ENCODE peak calls at places on chromosomes 12 and 14, in five cellular contexts. One of them, this sample, is unnamed.

GRCh38 chr14:89544636-89545301 is 127.7 kb upstream of the FOXN3 start:
- DNase-seq in Caco-2: no peak
- DNase-seq in bronchial epithelial cell: peak
- DNase-seq in choroid plexus epithelial cell: peak
- DNase-seq in hepatocyte: no peak
- DNase-seq in this sample: no peak

GRCh38 chr12:32901553-32901952 is 5.0 kb upstream of the PKP2 start:
- DNase-seq in Caco-2: no peak
- DNase-seq in bronchial epithelial cell: peak
- DNase-seq in hepatocyte: no peak
- DNase-seq in choroid plexus epithelial cell: peak
- DNase-seq in this sample: no peak

GRCh38 chr12:92470608-92471021 is 232.2 kb upstream of the PLEKHG7 start:
- DNase-seq in choroid plexus epithelial cell: no peak
- DNase-seq in Caco-2: no peak
- DNase-seq in bronchial epithelial cell: peak
- DNase-seq in hepatocyte: no peak
- DNase-seq in this sample: no peak

GRCh38 chr12:91804533-91804932 is 341.1 kb downstream of the BTG1 start:
- DNase-seq in bronchial epithelial cell: peak
- DNase-seq in hepatocyte: peak
- DNase-seq in choroid plexus epithelial cell: peak
- DNase-seq in Caco-2: no peak
- DNase-seq in this sample: peak

GRCh38 chr14:38605193-38606114 is 349.6 kb upstream of the CLEC14A start:
- DNase-seq in hepatocyte: no peak
- DNase-seq in Caco-2: no peak
- DNase-seq in bronchial epithelial cell: no peak
- DNase-seq in choroid plexus epithelial cell: peak
- DNase-seq in this sample: no peak

GRCh38 chr12:27689558-27690180 is 6.6 kb upstream of the REP15 start:
- DNase-seq in Caco-2: no peak
- DNase-seq in bronchial epithelial cell: no peak
- DNase-seq in hepatocyte: no peak
- DNase-seq in choroid plexus epithelial cell: no peak
- DNase-seq in this sample: no peak

GRCh38 chr14:66444271-66444987 is 41.7 kb upstream of the CCDC196 start:
- DNase-seq in choroid plexus epithelial cell: no peak
- DNase-seq in hepatocyte: no peak
- DNase-seq in bronchial epithelial cell: no peak
- DNase-seq in Caco-2: no peak
- DNase-seq in this sample: no peak

GRCh38 chr14:34501997-34502396 is 37.5 kb downstream of the EAPP start:
- DNase-seq in choroid plexus epithelial cell: peak
- DNase-seq in bronchial epithelial cell: peak
- DNase-seq in Caco-2: no peak
- DNase-seq in hepatocyte: no peak
- DNase-seq in this sample: no peak

GRCh38 chr14:95545769-95546168 is 10.9 kb downstream of the GLRX5 start:
- DNase-seq in bronchial epithelial cell: peak
- DNase-seq in Caco-2: no peak
- DNase-seq in choroid plexus epithelial cell: peak
- DNase-seq in hepatocyte: no peak
- DNase-seq in this sample: no peak

GRCh38 chr12:23084236-23084995 is 459.4 kb downstream of the ETNK1 start:
- DNase-seq in Caco-2: no peak
- DNase-seq in choroid plexus epithelial cell: peak
- DNase-seq in bronchial epithelial cell: peak
- DNase-seq in hepatocyte: peak
- DNase-seq in this sample: peak

GRCh38 chr12:130076126-130076525 is 86.1 kb upstream of the FZD10 start:
- DNase-seq in hepatocyte: no peak
- DNase-seq in Caco-2: no peak
- DNase-seq in bronchial epithelial cell: no peak
- DNase-seq in choroid plexus epithelial cell: no peak
- DNase-seq in this sample: no peak

GRCh38 chr14:50828738-50829471 is 2.1 kb downstream of the NIN start:
- DNase-seq in bronchial epithelial cell: no peak
- DNase-seq in choroid plexus epithelial cell: no peak
- DNase-seq in Caco-2: no peak
- DNase-seq in hepatocyte: no peak
- DNase-seq in this sample: no peak

GRCh38 chr14:74616996-74617700 is 5.1 kb upstream of the LTBP2 start:
- DNase-seq in choroid plexus epithelial cell: peak
- DNase-seq in bronchial epithelial cell: no peak
- DNase-seq in Caco-2: no peak
- DNase-seq in hepatocyte: no peak
- DNase-seq in this sample: no peak

GRCh38 chr12:100555722-100556121 is 17.8 kb upstream of the GAS2L3 start:
- DNase-seq in choroid plexus epithelial cell: peak
- DNase-seq in Caco-2: no peak
- DNase-seq in bronchial epithelial cell: no peak
- DNase-seq in hepatocyte: no peak
- DNase-seq in this sample: no peak

GRCh38 chr14:66595394-66595793 is 87.4 kb downstream of the GPHN start:
- DNase-seq in hepatocyte: no peak
- DNase-seq in bronchial epithelial cell: no peak
- DNase-seq in Caco-2: no peak
- DNase-seq in choroid plexus epithelial cell: no peak
- DNase-seq in this sample: no peak

GRCh38 chr12:80752464-80752863 is 35.8 kb downstream of the MYF5 start:
- DNase-seq in bronchial epithelial cell: peak
- DNase-seq in hepatocyte: no peak
- DNase-seq in choroid plexus epithelial cell: peak
- DNase-seq in Caco-2: no peak
- DNase-seq in this sample: no peak

GRCh38 chr12:89200217-89200616 is 152.1 kb downstream of the DUSP6 start:
- DNase-seq in Caco-2: no peak
- DNase-seq in choroid plexus epithelial cell: no peak
- DNase-seq in bronchial epithelial cell: no peak
- DNase-seq in hepatocyte: no peak
- DNase-seq in this sample: no peak

GRCh38 chr12:102879144-102879763 is 37.8 kb downstream of the PAH start:
- DNase-seq in Caco-2: peak
- DNase-seq in bronchial epithelial cell: peak
- DNase-seq in hepatocyte: peak
- DNase-seq in choroid plexus epithelial cell: peak
- DNase-seq in this sample: peak
- TF ChIP-seq CTCF in Caco-2: peak
- TF ChIP-seq CTCF in bronchial epithelial cell: peak
- TF ChIP-seq CTCF in hepatocyte: peak
- TF ChIP-seq CTCF in choroid plexus epithelial cell: peak
- TF ChIP-seq CTCF in this sample: peak

GRCh38 chr14:106738075-106738474 is 1211.7 kb downstream of the TMEM121 start:
- DNase-seq in Caco-2: no peak
- DNase-seq in bronchial epithelial cell: no peak
- DNase-seq in choroid plexus epithelial cell: no peak
- DNase-seq in hepatocyte: no peak
- DNase-seq in this sample: no peak
- TF ChIP-seq CTCF in Caco-2: no peak
- TF ChIP-seq CTCF in bronchial epithelial cell: no peak
- TF ChIP-seq CTCF in choroid plexus epithelial cell: no peak
- TF ChIP-seq CTCF in hepatocyte: no peak
- TF ChIP-seq CTCF in this sample: no peak

GRCh38 chr14:80784824-80785223 is 156.7 kb downstream of the CEP128 start:
- DNase-seq in choroid plexus epithelial cell: peak
- DNase-seq in bronchial epithelial cell: no peak
- DNase-seq in hepatocyte: peak
- DNase-seq in Caco-2: no peak
- DNase-seq in this sample: no peak
- TF ChIP-seq CTCF in choroid plexus epithelial cell: peak
- TF ChIP-seq CTCF in bronchial epithelial cell: no peak
- TF ChIP-seq CTCF in hepatocyte: peak
- TF ChIP-seq CTCF in Caco-2: no peak
- TF ChIP-seq CTCF in this sample: no peak

GRCh38 chr12:123805119-123805518 is 43.0 kb downstream of the DNAH10 start:
- DNase-seq in Caco-2: no peak
- DNase-seq in hepatocyte: no peak
- DNase-seq in bronchial epithelial cell: no peak
- DNase-seq in choroid plexus epithelial cell: no peak
- DNase-seq in this sample: no peak

GRCh38 chr12:123807002-123807401 is 44.9 kb downstream of the DNAH10 start:
- DNase-seq in bronchial epithelial cell: no peak
- DNase-seq in hepatocyte: no peak
- DNase-seq in Caco-2: no peak
- DNase-seq in choroid plexus epithelial cell: no peak
- DNase-seq in this sample: no peak

GRCh38 chr12:123813349-123813748 is 51.2 kb downstream of the DNAH10 start:
- DNase-seq in bronchial epithelial cell: peak
- DNase-seq in Caco-2: no peak
- DNase-seq in hepatocyte: peak
- DNase-seq in choroid plexus epithelial cell: no peak
- DNase-seq in this sample: no peak

GRCh38 chr12:123807670-123808069 is 45.6 kb downstream of the DNAH10 start:
- DNase-seq in bronchial epithelial cell: no peak
- DNase-seq in Caco-2: no peak
- DNase-seq in hepatocyte: peak
- DNase-seq in choroid plexus epithelial cell: peak
- DNase-seq in this sample: no peak

DNA sequence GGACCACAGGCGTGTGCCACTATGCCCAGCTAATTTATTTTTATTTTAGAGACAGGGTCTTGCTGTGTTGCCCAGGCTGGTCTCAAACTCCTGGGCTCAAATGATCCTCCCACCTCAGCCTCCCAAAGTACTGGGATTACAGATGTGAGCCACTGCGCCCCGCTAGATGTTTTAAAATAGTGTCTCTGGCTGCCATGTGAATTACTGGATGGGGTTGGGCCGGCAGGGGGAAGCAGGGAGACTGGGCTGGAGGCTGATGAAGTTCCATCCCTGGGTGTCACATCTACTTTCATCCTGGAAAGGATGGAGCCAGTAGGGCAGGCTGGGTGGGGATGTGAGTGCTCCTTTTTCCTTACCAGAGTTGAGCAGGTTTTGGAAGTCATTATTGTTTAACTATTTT is 46.1 kb downstream of the DNAH10 start:
- DNase-seq in choroid plexus epithelial cell: peak
- DNase-seq in hepatocyte: peak
- DNase-seq in bronchial epithelial cell: peak
- DNase-seq in Caco-2: peak
- DNase-seq in this sample: peak
- TF ChIP-seq CTCF in choroid plexus epithelial cell: peak
- TF ChIP-seq CTCF in hepatocyte: peak
- TF ChIP-seq CTCF in bronchial epithelial cell: peak
- TF ChIP-seq CTCF in Caco-2: peak
- TF ChIP-seq CTCF in this sample: no peak

GRCh38 chr12:71125515-71125914 is 32.3 kb downstream of the TSPAN8 start:
- DNase-seq in Caco-2: no peak
- DNase-seq in choroid plexus epithelial cell: peak
- DNase-seq in bronchial epithelial cell: no peak
- DNase-seq in hepatocyte: no peak
- DNase-seq in this sample: no peak
- TF ChIP-seq CTCF in Caco-2: peak
- TF ChIP-seq CTCF in choroid plexus epithelial cell: peak
- TF ChIP-seq CTCF in bronchial epithelial cell: no peak
- TF ChIP-seq CTCF in hepatocyte: no peak
- TF ChIP-seq CTCF in this sample: no peak

DNA sequence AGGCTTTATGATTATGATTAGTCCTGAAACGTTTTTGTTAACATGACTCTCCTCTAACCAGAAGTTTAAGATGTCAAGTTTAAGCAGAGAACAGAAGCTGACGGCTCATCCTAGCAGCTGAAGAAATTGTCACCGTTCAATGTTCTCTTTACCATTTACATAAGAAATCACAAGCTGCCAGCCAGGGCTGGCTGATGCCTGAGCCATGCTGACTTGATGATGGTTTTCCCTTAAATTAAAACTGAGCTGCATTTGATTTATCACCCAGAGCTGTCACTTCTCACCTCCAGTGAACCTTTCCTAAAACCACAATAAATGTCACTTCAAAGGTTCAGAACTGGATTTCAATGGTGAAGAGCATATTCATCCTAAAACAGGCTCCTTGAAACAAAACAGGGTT is 153.6 kb downstream of the KTN1 start:
- DNase-seq in Caco-2: no peak
- DNase-seq in bronchial epithelial cell: no peak
- DNase-seq in hepatocyte: no peak
- DNase-seq in choroid plexus epithelial cell: no peak
- DNase-seq in this sample: no peak
- TF ChIP-seq CTCF in Caco-2: no peak
- TF ChIP-seq CTCF in bronchial epithelial cell: no peak
- TF ChIP-seq CTCF in hepatocyte: no peak
- TF ChIP-seq CTCF in choroid plexus epithelial cell: no peak
- TF ChIP-seq CTCF in this sample: no peak

GRCh38 chr14:45526715-45527549 is 273.9 kb upstream of the MIS18BP1 start:
- DNase-seq in choroid plexus epithelial cell: peak
- DNase-seq in hepatocyte: peak
- DNase-seq in bronchial epithelial cell: peak
- DNase-seq in Caco-2: peak
- DNase-seq in this sample: peak
- TF ChIP-seq CTCF in choroid plexus epithelial cell: peak
- TF ChIP-seq CTCF in hepatocyte: peak
- TF ChIP-seq CTCF in bronchial epithelial cell: peak
- TF ChIP-seq CTCF in Caco-2: peak
- TF ChIP-seq CTCF in this sample: no peak

DNA sequence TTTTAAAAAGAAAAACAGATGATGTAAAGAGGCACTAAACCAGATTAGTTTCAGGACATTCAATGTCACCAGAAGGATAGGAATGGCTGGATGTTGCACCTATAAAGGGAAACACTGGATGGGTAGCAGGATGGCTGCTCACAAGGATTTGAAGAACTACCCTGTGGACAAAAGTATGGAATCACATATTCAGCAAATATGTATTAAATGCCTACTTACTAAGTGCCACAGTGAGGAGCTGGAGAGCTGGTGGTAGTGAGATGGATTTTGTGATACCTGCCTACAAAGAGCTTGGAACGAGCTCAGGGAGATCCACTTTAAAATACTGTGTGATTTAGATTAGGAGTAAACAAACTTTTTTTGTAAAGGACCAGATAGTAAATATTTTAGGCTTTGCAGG is 316.2 kb downstream of the PAWR start:
- DNase-seq in hepatocyte: no peak
- DNase-seq in bronchial epithelial cell: peak
- DNase-seq in choroid plexus epithelial cell: no peak
- DNase-seq in Caco-2: no peak
- DNase-seq in this sample: no peak
- TF ChIP-seq CTCF in hepatocyte: no peak
- TF ChIP-seq CTCF in bronchial epithelial cell: peak
- TF ChIP-seq CTCF in choroid plexus epithelial cell: peak
- TF ChIP-seq CTCF in Caco-2: no peak
- TF ChIP-seq CTCF in this sample: no peak

DNA sequence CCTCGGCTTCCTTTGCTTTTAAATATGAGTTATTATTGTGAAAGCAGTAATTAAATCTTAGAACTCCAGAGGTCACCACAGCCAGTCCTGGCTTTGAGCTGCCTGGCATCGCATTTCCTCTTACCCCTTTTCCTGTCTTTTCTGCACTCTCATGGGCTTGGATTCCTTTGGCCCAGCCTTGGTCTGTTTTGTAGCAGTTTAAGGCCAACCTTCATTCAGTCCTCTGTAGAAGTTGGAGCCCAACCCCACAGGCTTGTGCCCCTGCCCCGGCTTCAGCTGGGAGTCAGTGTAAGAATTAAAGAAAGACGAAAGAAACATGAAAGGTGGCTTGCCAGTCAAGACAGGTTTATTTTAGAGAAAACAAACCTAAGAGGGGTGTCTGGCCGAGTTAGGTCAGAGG is 14.6 kb upstream of the KRT86 start:
- DNase-seq in choroid plexus epithelial cell: no peak
- DNase-seq in Caco-2: no peak
- DNase-seq in hepatocyte: no peak
- DNase-seq in bronchial epithelial cell: no peak
- DNase-seq in this sample: no peak
- TF ChIP-seq CTCF in choroid plexus epithelial cell: no peak
- TF ChIP-seq CTCF in Caco-2: no peak
- TF ChIP-seq CTCF in hepatocyte: no peak
- TF ChIP-seq CTCF in bronchial epithelial cell: no peak
- TF ChIP-seq CTCF in this sample: no peak